ENCODE peak calls at places on chromosomes 16 and 17, in five cellular contexts. F is activated T-cell treated with anti-CD3 and anti-CD28 coated beads, Interleukin-2, amount 50 U/mL, for 72 hours; R is stimulated activated naive B cell treated with anti-CD40 and anti-IgM and Interleukin-4, amounts not matched to agents 10 μg/mL and 1 μg/mL and 100 μg/mL, for 72 hours; J is SW 1271; T is omental fat pad. I is an unnamed sample.

GRCh38 chr16:57112403-57113041 is 20.1 kb downstream of the CPNE2 start:
- DNase-seq in F (no peak), R (no peak), J (no peak), T (no peak), I (no peak)

GRCh38 chr16:80014241-80014939 is 413.9 kb upstream of the MAF start:
- DNase-seq in F (no peak), R (no peak), J (no peak), T (no peak), I (no peak)

GRCh38 chr17:80349437-80350160 is 65.4 kb upstream of the ENDOV start:
- DNase-seq in F (no peak), R (no peak), J (no peak), T (no peak), I (no peak)

GRCh38 chr17:49527927-49528651 is 33.0 kb downstream of the NGFR start:
- DNase-seq in F (no peak), R (no peak), J (no peak), T (no peak), I (no peak)

GRCh38 chr16:89431158-89431584 is 59.2 kb downstream of the ANKRD11 start:
- DNase-seq in F (no peak), R (no peak), J (no peak), T (no peak), I (no peak)

GRCh38 chr16:22296225-22297113 is 740 bp upstream of the POLR3E start:
- DNase-seq in F (no peak), R (no peak), J (no peak), T (no peak), I (no peak)

GRCh38 chr17:4902540-4902939 is 358 bp downstream of the CHRNE start:
- DNase-seq in F (no peak), R (no peak), J (no peak), T (no peak), I (no peak)

GRCh38 chr16:2078691-2079090 is 30.9 kb downstream of the TSC2 start:
- DNase-seq in F (no peak), R (no peak), J (no peak), T (no peak), I (no peak)

GRCh38 chr17:81403040-81403467 is 7.8 kb downstream of the BAHCC1 start:
- DNase-seq in F (no peak), R (no peak), J (no peak), T (no peak), I (no peak)

GRCh38 chr16:48330847-48331204 is 54.4 kb downstream of the SIAH1 start:
- DNase-seq in F (no peak), R (no peak), J (no peak), T (no peak), I (no peak)

GRCh38 chr16:55120408-55120807 is 189.7 kb downstream of the IRX5 start:
- DNase-seq in F (no peak), R (no peak), J (no peak), T (no peak), I (no peak)

GRCh38 chr16:56518435-56518834 is 1.4 kb downstream of the BBS2 start:
- DNase-seq in F (no peak), R (no peak), J (no peak), T (no peak), I (no peak)

GRCh38 chr17:47305302-47305923 is 18.3 kb upstream of the EFCAB13 start:
- DNase-seq in F (no peak), R (no peak), J (peak), T (no peak), I (no peak)

GRCh38 chr17:79033741-79034501 is 10.0 kb downstream of the C1QTNF1 start:
- DNase-seq in F (no peak), R (no peak), J (no peak), T (no peak), I (no peak)

GRCh38 chr16:1026784-1027415 is 45.3 kb downstream of the SOX8 start:
- DNase-seq in F (no peak), R (no peak), J (no peak), T (no peak), I (no peak)

GRCh38 chr17:41870627-41871026 is 5.4 kb upstream of the KLHL11 start:
- DNase-seq in F (no peak), R (no peak), J (no peak), T (no peak), I (no peak)

GRCh38 chr17:69320210-69320907 is 6.6 kb downstream of the ABCA5 start:
- DNase-seq in F (no peak), R (no peak), J (no peak), T (no peak), I (no peak)

I was measured in GM10248.